ENCODE peak calls at places on chromosomes 3 and 15, in four cellular contexts. One of them, this sample, is unnamed. For H3K4me1, the result is how much of the 10 kb centered on the place peaks cover.

GRCh38 chr3:59326246-59327024 is 276.6 kb upstream of the CFAP20DC start:
- DNase-seq in stomach: no peak
- DNase-seq in sigmoid colon: no peak
- DNase-seq in GM23338: peak
- DNase-seq in this sample: no peak

GRCh38 chr15:26201177-26201858 is 338.2 kb upstream of the ATP10A start:
- DNase-seq in stomach: no peak
- DNase-seq in GM23338: peak
- DNase-seq in sigmoid colon: no peak
- DNase-seq in this sample: no peak

GRCh38 chr3:146117406-146118285 is 43.3 kb downstream of the PLOD2 start:
- DNase-seq in sigmoid colon: no peak
- DNase-seq in stomach: no peak
- DNase-seq in GM23338: no peak
- DNase-seq in this sample: no peak

GRCh38 chr3:64209866-64210609 is 15.2 kb downstream of the PRICKLE2 start:
- DNase-seq in stomach: peak
- DNase-seq in GM23338: no peak
- DNase-seq in sigmoid colon: peak
- DNase-seq in this sample: peak

GRCh38 chr3:150627557-150627956 is 24.4 kb downstream of the SELENOT start:
- DNase-seq in stomach: no peak
- DNase-seq in GM23338: no peak
- DNase-seq in sigmoid colon: no peak
- DNase-seq in this sample: no peak

GRCh38 chr3:101303089-101303731 is 17.2 kb downstream of the IMPG2 start:
- DNase-seq in sigmoid colon: no peak
- DNase-seq in GM23338: no peak
- DNase-seq in stomach: no peak
- DNase-seq in this sample: no peak

GRCh38 chr15:101244039-101244781 is 7.6 kb downstream of the CHSY1 start:
- DNase-seq in sigmoid colon: no peak
- DNase-seq in stomach: no peak
- DNase-seq in GM23338: no peak
- DNase-seq in this sample: no peak

GRCh38 chr3:50321844-50322385 is 630 bp downstream of the HYAL2 start:
- DNase-seq in GM23338: no peak
- DNase-seq in sigmoid colon: no peak
- DNase-seq in stomach: no peak
- DNase-seq in this sample: no peak

GRCh38 chr3:14274537-14274936 is 95.9 kb downstream of the LSM3 start:
- DNase-seq in sigmoid colon: no peak
- DNase-seq in GM23338: peak
- DNase-seq in stomach: no peak
- DNase-seq in this sample: no peak

GRCh38 chr15:66745530-66746230 is 43.6 kb downstream of the SMAD6 start:
- DNase-seq in stomach: no peak
- DNase-seq in sigmoid colon: peak
- DNase-seq in GM23338: no peak
- DNase-seq in this sample: no peak

GRCh38 chr3:129305592-129306091 is 27.0 kb downstream of the HMCES start:
- DNase-seq in stomach: peak
- DNase-seq in sigmoid colon: peak
- DNase-seq in GM23338: peak
- DNase-seq in this sample: peak

GRCh38 chr3:152076148-152076547 is 192.6 kb upstream of the MBNL1 start:
- DNase-seq in GM23338: no peak
- DNase-seq in sigmoid colon: no peak
- DNase-seq in stomach: no peak
- DNase-seq in this sample: no peak

GRCh38 chr15:88894348-88894818 is 961 bp downstream of the HAPLN3 start:
- DNase-seq in GM23338: peak
- DNase-seq in stomach: peak
- DNase-seq in sigmoid colon: no peak
- DNase-seq in this sample: peak

GRCh38 chr15:94749848-94750617 is 518.7 kb downstream of the MCTP2 start:
- DNase-seq in sigmoid colon: peak
- DNase-seq in GM23338: no peak
- DNase-seq in stomach: no peak
- DNase-seq in this sample: no peak

GRCh38 chr3:43692085-43692484 is 1.3 kb downstream of the ABHD5 start:
- DNase-seq in GM23338: no peak
- DNase-seq in stomach: no peak
- DNase-seq in sigmoid colon: no peak
- DNase-seq in this sample: no peak

GRCh38 chr3:43690400-43691119 is at the start of gene ABHD5:
- DNase-seq in sigmoid colon: peak
- DNase-seq in GM23338: peak
- DNase-seq in stomach: peak
- DNase-seq in this sample: peak

GRCh38 chr3:43692971-43693370 is 2.2 kb downstream of the ABHD5 start:
- DNase-seq in stomach: no peak
- DNase-seq in sigmoid colon: no peak
- DNase-seq in GM23338: no peak
- DNase-seq in this sample: no peak

GRCh38 chr3:43689766-43690399 is 855 bp upstream of the ABHD5 start:
- DNase-seq in stomach: no peak
- DNase-seq in sigmoid colon: no peak
- DNase-seq in GM23338: no peak
- DNase-seq in this sample: peak

DNA sequence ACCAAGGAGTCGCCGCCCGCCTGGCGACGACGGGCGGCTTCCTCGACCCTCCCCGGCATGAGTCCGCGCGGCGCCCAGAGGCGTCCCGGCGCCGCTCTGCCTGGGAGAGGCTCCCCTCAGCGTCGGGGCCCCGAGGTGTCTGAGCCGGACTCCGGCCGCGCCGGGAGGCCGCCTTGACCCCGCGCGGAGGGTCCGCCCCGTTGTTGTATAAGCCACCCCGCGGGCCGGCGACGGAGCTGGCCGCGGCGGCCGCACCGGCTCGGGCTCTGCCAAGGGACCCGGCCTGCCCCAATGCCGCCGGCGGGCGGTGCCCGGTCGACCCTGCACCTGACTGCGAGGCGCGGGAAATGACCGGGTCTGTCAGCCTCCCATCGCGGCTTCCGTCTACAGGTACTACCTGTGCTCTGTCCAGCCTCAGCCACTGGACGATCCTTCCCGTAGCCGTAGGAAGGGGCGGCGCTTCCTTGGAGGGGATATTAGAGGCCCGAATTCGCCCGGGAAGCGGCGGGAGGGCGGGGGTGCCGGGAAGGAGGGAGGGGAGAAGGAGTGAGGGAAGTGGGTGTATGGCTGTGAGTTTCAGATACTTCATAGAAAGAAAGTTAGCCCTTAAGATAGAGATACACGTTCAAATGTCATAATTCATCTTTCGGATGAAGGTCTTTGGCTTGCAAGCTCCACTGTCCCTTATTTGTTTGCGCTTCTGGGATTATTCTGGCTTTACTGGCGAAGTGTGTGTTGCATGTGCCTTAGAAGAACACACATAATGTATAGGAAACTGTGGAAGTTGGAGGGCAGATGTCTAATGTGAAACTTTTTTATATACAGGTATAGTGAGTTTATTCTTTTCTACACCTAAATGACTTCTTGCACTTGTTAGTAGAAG is 623 bp downstream of the ABHD5 start:
- DNase-seq in sigmoid colon: peak
- DNase-seq in GM23338: peak
- DNase-seq in stomach: peak
- DNase-seq in this sample: peak
- TF ChIP-seq POLR2AphosphoS5 in sigmoid colon: peak
- TF ChIP-seq POLR2AphosphoS5 in GM23338: peak
- TF ChIP-seq POLR2AphosphoS5 in stomach: no peak
- TF ChIP-seq POLR2AphosphoS5 in this sample: peak

DNA sequence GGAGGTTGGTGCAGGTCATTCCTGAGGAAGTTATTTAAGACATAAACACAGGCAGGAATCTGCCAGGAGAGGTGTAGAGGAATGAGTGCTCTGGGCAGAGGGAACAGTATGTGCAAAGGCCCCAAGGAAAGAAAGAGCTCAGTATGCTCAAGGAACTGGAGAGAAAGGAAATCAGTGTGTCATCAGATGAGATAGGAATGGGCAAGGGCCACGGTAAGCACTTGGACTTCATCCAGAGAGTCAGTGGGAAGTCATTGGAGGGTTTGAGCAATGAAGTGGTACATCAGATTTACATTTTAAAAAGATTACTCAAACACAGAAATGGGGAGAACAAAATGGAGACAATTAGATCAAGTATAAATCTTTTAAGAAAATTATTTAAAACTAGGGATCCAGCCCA is 272.2 kb downstream of the ADAMTSL3 start:
- DNase-seq in stomach: no peak
- DNase-seq in sigmoid colon: no peak
- DNase-seq in GM23338: no peak
- DNase-seq in this sample: no peak
- H3K4me3 ChIP-seq in stomach: no peak
- H3K4me3 ChIP-seq in sigmoid colon: no peak
- H3K4me3 ChIP-seq in GM23338: no peak
- H3K4me3 ChIP-seq in this sample: no peak

GRCh38 chr15:90557651-90558084 is 27.9 kb downstream of the CRTC3 start:
- DNase-seq in sigmoid colon: peak
- DNase-seq in stomach: peak
- DNase-seq in GM23338: no peak
- DNase-seq in this sample: peak

GRCh38 chr15:90560229-90560771 is 30.6 kb downstream of the CRTC3 start:
- DNase-seq in stomach: no peak
- DNase-seq in GM23338: no peak
- DNase-seq in sigmoid colon: peak
- DNase-seq in this sample: peak

GRCh38 chr15:90557147-90557546 is 27.4 kb downstream of the CRTC3 start:
- DNase-seq in stomach: no peak
- DNase-seq in sigmoid colon: no peak
- DNase-seq in GM23338: no peak
- DNase-seq in this sample: no peak

GRCh38 chr15:90559119-90559518 is 29.4 kb downstream of the CRTC3 start:
- DNase-seq in sigmoid colon: no peak
- DNase-seq in stomach: no peak
- DNase-seq in GM23338: no peak
- DNase-seq in this sample: no peak

DNA sequence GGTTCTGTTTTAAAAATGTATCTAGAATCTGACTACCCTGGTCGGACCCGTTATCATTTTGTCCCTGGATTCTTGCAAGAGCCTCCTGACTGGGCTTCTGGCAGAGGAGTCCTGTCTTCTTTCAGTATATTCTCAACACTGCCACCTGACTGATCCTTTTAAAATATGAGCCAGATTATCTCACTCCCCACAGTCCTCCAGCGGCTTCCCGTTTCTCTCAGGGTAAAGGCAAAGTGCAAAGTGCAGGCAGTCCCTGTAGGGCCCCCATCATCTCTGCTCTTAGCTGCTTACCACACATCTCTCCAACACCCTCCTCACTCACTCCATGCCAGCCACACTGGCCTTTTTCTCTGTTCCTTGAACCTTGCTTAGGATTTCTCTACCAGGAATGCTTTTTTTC is 28.5 kb downstream of the CRTC3 start:
- DNase-seq in stomach: no peak
- DNase-seq in sigmoid colon: peak
- DNase-seq in GM23338: no peak
- DNase-seq in this sample: no peak
- H3K4me1 ChIP-seq in stomach: half or more
- H3K4me1 ChIP-seq in sigmoid colon: half or more
- H3K4me1 ChIP-seq in GM23338: under half
- H3K4me1 ChIP-seq in this sample: under half

GRCh38 chr3:48989796-48990635 is at the start of gene P4HTM:
- DNase-seq in sigmoid colon: peak
- DNase-seq in stomach: peak
- DNase-seq in GM23338: peak
- DNase-seq in this sample: peak
- TF ChIP-seq POLR2AphosphoS5 in sigmoid colon: peak
- TF ChIP-seq POLR2AphosphoS5 in stomach: peak
- TF ChIP-seq POLR2AphosphoS5 in GM23338: peak
- TF ChIP-seq POLR2AphosphoS5 in this sample: peak

GRCh38 chr3:138945646-138946553 is 1.0 kb downstream of the FOXL2 start:
- DNase-seq in GM23338: peak
- DNase-seq in sigmoid colon: no peak
- DNase-seq in stomach: peak
- DNase-seq in this sample: no peak

GRCh38 chr3:138947303-138948121 is 495 bp downstream of the FOXL2NB start:
- DNase-seq in GM23338: peak
- DNase-seq in sigmoid colon: no peak
- DNase-seq in stomach: no peak
- DNase-seq in this sample: no peak

GRCh38 chr3:138948371-138949001 is 1.5 kb downstream of the FOXL2NB start:
- DNase-seq in GM23338: peak
- DNase-seq in stomach: no peak
- DNase-seq in sigmoid colon: no peak
- DNase-seq in this sample: no peak

GRCh38 chr3:138944842-138945645 is 1.9 kb downstream of the FOXL2 start:
- DNase-seq in stomach: no peak
- DNase-seq in GM23338: peak
- DNase-seq in sigmoid colon: no peak
- DNase-seq in this sample: no peak

GRCh38 chr3:138946554-138947302 is at the start of the genes FOXL2 and FOXL2NB:
- DNase-seq in stomach: no peak
- DNase-seq in sigmoid colon: no peak
- DNase-seq in GM23338: peak
- DNase-seq in this sample: no peak
- H3K4me3 ChIP-seq in stomach: peak
- H3K4me3 ChIP-seq in sigmoid colon: peak
- H3K4me3 ChIP-seq in GM23338: peak
- H3K4me3 ChIP-seq in this sample: peak

DNA sequence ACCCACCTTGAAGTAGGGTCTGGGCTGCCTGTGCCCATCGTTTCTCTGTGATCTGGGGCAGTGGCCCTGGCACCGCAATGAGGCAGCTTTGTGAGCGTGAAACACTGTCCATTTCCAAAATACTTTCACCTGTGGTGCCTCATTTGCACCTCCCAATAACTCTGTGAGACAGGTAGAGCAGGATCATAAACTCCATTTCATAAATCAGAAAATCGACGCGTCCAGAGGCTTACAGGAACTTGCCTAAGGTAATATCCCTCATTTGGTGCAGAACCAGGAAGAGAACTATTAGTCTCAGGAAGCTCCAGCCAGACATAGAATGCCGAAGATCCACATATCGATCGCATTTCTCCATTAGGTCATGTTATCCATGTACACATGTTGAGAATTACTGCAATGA is 38.2 kb upstream of the SEMA4B start:
- DNase-seq in GM23338: no peak
- DNase-seq in stomach: no peak
- DNase-seq in sigmoid colon: no peak
- DNase-seq in this sample: no peak
- H3K4me1 ChIP-seq in GM23338: under half
- H3K4me1 ChIP-seq in stomach: under half
- H3K4me1 ChIP-seq in sigmoid colon: under half
- H3K4me1 ChIP-seq in this sample: under half

DNA sequence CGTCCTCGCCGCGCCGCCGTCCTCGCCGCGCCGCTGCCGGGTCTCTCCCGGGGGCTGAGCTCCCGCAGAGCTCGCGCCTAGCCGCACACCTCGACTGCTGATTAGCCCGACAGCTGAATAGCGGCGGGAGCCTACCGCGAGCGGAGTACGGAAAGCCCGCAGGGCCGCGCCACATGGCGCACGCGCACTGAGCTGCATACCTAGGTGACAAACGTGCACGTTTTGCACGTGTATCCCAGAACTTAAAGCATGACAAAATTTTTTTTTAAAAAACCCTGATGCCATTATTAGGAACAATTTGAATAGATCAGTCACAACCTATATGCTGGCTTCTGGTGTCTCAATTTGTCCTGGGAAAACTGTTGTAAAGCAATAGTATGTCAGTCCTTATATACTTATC is at the start of gene GOLGA8A:
- DNase-seq in GM23338: peak
- DNase-seq in sigmoid colon: no peak
- DNase-seq in stomach: peak
- DNase-seq in this sample: peak
- TF ChIP-seq POLR2AphosphoS5 in GM23338: no peak
- TF ChIP-seq POLR2AphosphoS5 in sigmoid colon: peak
- TF ChIP-seq POLR2AphosphoS5 in stomach: peak
- TF ChIP-seq POLR2AphosphoS5 in this sample: peak